ENCODE peak calls at places on chromosomes 6 and 20, in ten cellular contexts. Q is tibial artery, O is left lung, L is fibroblast of the aortic adventitia, C is NB4, K is foreskin fibroblast, X is Panc1, E is stomach, Y is mammary epithelial cell, I is GM12865. P is an unnamed sample.

GRCh38 chr20:44056010-44056698 is 130.8 kb downstream of the JPH2 start:
- DNase-seq in I (peak), L (no peak), E (peak), Q (peak), X (no peak), Y (no peak), O (peak), K (no peak), C (peak), P (no peak)

GRCh38 chr6:44312901-44313788 is at the start of gene AARS2:
- DNase-seq in Q (peak), L (peak), Y (peak), C (peak), E (peak), K (peak), X (peak), I (peak), O (peak), P (peak)

GRCh38 chr6:36692220-36692619 is 5.4 kb upstream of the RAB44 start:
- DNase-seq in X (no peak), O (no peak), L (no peak), I (peak), Y (no peak), E (peak), C (peak), K (no peak), Q (no peak), P (no peak)

GRCh38 chr6:24223131-24223715 is 97.2 kb downstream of the NRSN1 start:
- DNase-seq in Y (no peak), L (no peak), Q (no peak), X (no peak), O (no peak), K (peak), C (no peak), I (no peak), E (no peak), P (no peak)

GRCh38 chr20:17614812-17615644 is 45.2 kb downstream of the DSTN start:
- DNase-seq in O (peak), X (no peak), K (no peak), L (no peak), I (no peak), Y (no peak), E (peak), C (peak), Q (peak), P (no peak)

GRCh38 chr6:1135726-1136414 is 176.0 kb upstream of the FOXQ1 start:
- DNase-seq in C (peak), X (no peak), E (no peak), O (no peak), Q (no peak), I (no peak), Y (no peak), K (peak), L (no peak), P (no peak)

GRCh38 chr20:57469418-57470211 is 55.3 kb downstream of the CTCFL start:
- DNase-seq in I (no peak), L (no peak), Y (no peak), X (no peak), C (no peak), O (no peak), K (no peak), Q (peak), E (no peak), P (no peak)

GRCh38 chr6:170080828-170081368 is 210.0 kb downstream of the DLL1 start:
- DNase-seq in Y (no peak), I (no peak), X (no peak), K (no peak), L (no peak), C (no peak), O (peak), E (peak), Q (no peak), P (no peak)

GRCh38 chr20:61980647-61981583 is 84.8 kb downstream of the TAF4 start:
- DNase-seq in I (peak), O (peak), L (peak), Y (no peak), X (peak), C (peak), K (peak), E (peak), Q (no peak), P (peak)

GRCh38 chr20:59308493-59309201 is 8.2 kb downstream of the EDN3 start:
- DNase-seq in Y (no peak), X (no peak), L (no peak), O (no peak), K (no peak), C (no peak), E (peak), I (no peak), Q (no peak), P (no peak)

GRCh38 chr6:118890997-118891790 is 2.8 kb upstream of the ASF1A start:
- DNase-seq in C (peak), L (peak), E (no peak), K (peak), O (no peak), I (peak), X (no peak), Q (no peak), Y (no peak), P (no peak)
- H3K4me3 ChIP-seq in C (no peak), L (no peak), E (no peak), K (no peak), O (no peak), I (no peak), X (no peak), Q (no peak), Y (no peak), P (no peak)

GRCh38 chr6:107868867-107869611 is 44.9 kb upstream of the SCML4 start:
- DNase-seq in Y (no peak), K (no peak), C (no peak), X (no peak), O (no peak), Q (no peak), E (no peak), I (no peak), L (no peak), P (no peak)

GRCh38 chr6:107870379-107870778 is 46.3 kb upstream of the SCML4 start:
- DNase-seq in K (peak), O (no peak), I (no peak), X (no peak), C (no peak), L (peak), E (no peak), Q (no peak), Y (peak), P (no peak)

GRCh38 chr6:107871981-107872380 is 47.9 kb upstream of the SCML4 start:
- DNase-seq in X (no peak), Q (no peak), I (no peak), E (no peak), Y (no peak), L (no peak), O (no peak), C (no peak), K (peak), P (no peak)

GRCh38 chr6:107867302-107867615 is 43.1 kb upstream of the SCML4 start:
- DNase-seq in L (no peak), I (no peak), X (no peak), O (no peak), Q (no peak), E (no peak), K (no peak), Y (no peak), C (no peak), P (no peak)

GRCh38 chr6:107869871-107870270 is 45.8 kb upstream of the SCML4 start:
- DNase-seq in I (no peak), X (no peak), E (no peak), L (no peak), K (no peak), Q (no peak), Y (no peak), O (no peak), C (no peak), P (no peak)
- TF ChIP-seq CTCF in I (no peak), X (peak), E (no peak), L (no peak), K (no peak), Q (no peak), Y (no peak), O (no peak), C (no peak), P (no peak)

DNA sequence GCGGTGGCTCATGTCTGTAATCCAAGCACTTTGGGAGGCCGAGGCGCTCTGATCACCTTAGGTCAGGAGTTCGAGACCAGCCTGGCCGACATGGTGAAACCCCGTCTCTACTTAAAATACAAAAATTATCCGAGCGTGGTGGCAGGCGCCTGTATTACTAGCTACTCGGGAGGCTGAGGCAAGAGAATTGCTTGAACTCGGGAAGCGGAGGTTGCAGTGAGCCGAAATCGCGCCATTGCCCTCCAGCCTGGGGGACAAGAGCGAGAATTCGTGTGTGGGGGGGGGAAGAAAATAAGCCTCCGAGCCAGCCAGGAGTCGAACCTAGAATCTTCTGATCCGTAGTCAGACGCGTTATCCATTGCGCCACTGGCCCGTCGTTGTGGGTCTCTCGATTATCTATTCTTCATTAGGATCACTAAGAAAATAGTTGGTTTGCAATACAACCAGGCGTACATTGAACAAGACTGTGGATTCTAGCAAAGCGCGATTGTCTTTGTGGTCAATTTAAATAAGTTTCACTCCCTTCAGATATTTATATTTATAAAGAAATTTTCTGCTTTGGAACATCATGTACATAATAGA is 33.9 kb upstream of the PRSS16 start:
- DNase-seq in Y (peak), K (peak), C (peak), E (no peak), L (peak), X (no peak), O (no peak), I (peak), Q (no peak), P (no peak)
- H3K4me3 ChIP-seq in Y (no peak), K (peak), C (no peak), E (no peak), L (no peak), X (peak), O (no peak), I (peak), Q (no peak), P (peak)

DNA sequence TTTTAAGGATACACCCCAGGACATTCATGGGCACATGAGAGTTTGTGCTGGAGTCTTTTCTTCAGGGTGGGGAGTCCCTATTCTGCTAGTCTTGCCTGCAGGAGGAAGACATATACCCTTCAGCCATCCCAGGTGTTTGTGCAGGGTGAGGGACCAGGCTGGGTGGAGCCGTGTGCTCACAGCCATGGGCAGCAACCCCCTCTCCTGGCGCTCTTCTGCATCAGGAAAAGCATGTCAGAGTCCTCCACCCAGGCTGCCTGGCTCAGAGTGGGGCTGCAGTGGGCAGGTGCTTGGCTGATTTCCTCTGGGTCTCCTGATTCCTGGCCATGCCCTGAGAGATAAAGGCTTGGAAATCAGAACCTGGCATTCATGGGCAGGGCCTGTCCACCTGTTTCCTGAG is 22.7 kb upstream of the MLN start:
- DNase-seq in E (peak), L (no peak), X (no peak), I (no peak), K (no peak), O (no peak), C (no peak), Y (no peak), Q (no peak), P (no peak)
- TF ChIP-seq CTCF in E (peak), L (no peak), X (no peak), I (no peak), K (no peak), O (no peak), C (no peak), Y (no peak), Q (no peak), P (no peak)

DNA sequence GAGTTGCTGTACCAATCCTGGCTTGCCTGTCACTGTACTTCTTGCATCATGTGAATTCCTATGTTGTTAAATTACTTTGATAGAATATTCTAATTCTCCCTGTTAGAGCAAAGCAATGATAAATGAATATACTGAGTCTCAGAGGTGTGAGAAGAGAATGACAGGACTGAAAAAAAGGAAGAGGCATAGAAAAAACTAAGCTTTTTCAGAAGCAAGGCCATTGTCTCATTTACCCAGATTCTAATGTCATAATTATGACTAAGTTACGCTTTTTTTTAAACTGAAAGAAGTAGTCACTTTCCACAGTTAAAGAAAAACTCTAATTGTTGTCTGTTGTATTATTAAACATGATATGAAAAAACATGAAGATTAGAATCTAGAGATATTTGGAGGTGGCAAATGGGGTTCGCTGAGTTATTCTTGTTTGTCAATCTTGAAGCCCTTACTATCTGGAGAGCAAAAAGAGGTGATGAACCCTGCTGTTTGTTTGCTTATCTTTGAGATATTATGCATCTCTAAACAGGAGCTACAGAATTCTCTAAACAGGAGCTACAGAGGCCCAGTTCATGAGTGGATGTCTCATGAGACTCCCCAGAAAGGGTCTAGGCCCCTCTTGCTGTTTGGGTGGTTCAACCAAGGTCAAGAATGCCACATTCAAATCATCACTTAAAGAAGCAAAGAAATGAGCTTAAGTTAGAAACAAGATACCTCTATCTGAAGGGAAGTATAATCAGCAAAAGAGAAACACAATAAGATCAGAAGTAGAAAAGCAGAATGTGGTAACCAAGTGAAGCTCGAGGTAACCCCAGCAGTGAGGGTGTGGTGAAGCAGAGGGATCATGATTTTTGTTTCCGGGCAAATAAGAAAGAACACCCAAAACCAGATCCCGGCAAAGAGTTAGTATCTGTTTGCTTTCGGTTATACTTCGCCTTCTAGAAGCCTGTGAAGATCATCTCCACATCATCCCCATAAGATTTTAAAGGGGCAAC is 33.3 kb upstream of the THEMIS start:
- DNase-seq in K (no peak), I (no peak), O (no peak), C (no peak), Q (no peak), Y (no peak), X (no peak), E (no peak), L (no peak), P (no peak)
- H3K4me3 ChIP-seq in K (no peak), I (no peak), O (no peak), C (no peak), Q (no peak), Y (no peak), X (no peak), E (no peak), L (no peak), P (no peak)